ENCODE peak calls at places on chromosomes 4 and X, in six cellular contexts. X is heart right ventricle; H is IMR-90; I is stimulated activated CD4-positive, alpha-beta T cell treated with anti-CD3 and anti-CD28 coated beads, Interleukin-4, amount 100 ng/mL, for 48 hours; M is NCI-H510A treated with DMSO at 0.1 percent for 48 hours; D is fibroblast of lung. K is an unnamed sample.

GRCh38 chr4:13523591-13524503 is 20.5 kb downstream of the NKX3-2 start:
- DNase-seq in X (no peak), H (no peak), M (no peak), I (no peak), D (no peak), K (no peak)

GRCh38 chr4:39924014-39924413 is 53.7 kb downstream of the PDS5A start:
- DNase-seq in X (no peak), H (no peak), D (no peak), I (no peak), M (no peak), K (no peak)

GRCh38 chrX:41963348-41963747 is 40.0 kb upstream of the CASK start:
- DNase-seq in D (no peak), M (no peak), X (peak; percentile 21), H (no peak), I (no peak), K (no peak)

GRCh38 chrX:13506574-13506973 is 62.8 kb upstream of the EGFL6 start:
- DNase-seq in I (peak; percentile 33), M (no peak), X (peak; percentile 18), D (peak; percentile 37), H (peak; percentile 61), K (no peak)

GRCh38 chr4:101156619-101157310 is 190.6 kb downstream of the PPP3CA start:
- DNase-seq in I (no peak), M (no peak), H (peak; percentile 28), D (peak; percentile 34), X (no peak), K (no peak)

GRCh38 chr4:3723232-3723642 is 42.9 kb upstream of the ADRA2C start:
- DNase-seq in H (no peak), M (no peak), I (no peak), X (no peak), D (no peak), K (no peak)

GRCh38 chrX:45743081-45743533 is 542.4 kb upstream of the DIPK2B start:
- DNase-seq in H (peak; percentile 75), X (no peak), D (peak; percentile 65), M (no peak), I (no peak), K (no peak)

GRCh38 chr4:2927696-2928075 is 35.5 kb downstream of the NOP14 start:
- DNase-seq in I (no peak), M (no peak), X (no peak), D (no peak), H (no peak), K (no peak)

GRCh38 chrX:63128509-63128908 is 222.6 kb downstream of the SPIN4 start:
- DNase-seq in D (peak; percentile 1), I (no peak), H (peak; percentile 9), M (peak; percentile 0), X (no peak), K (no peak)

GRCh38 chrX:107420571-107420970 is 28.9 kb upstream of the FRMPD3 start:
- DNase-seq in H (no peak), X (no peak), D (no peak), I (no peak), M (no peak), K (no peak)

GRCh38 chr4:37998225-37998624 is 38.0 kb downstream of the PTTG2 start:
- DNase-seq in I (no peak), D (no peak), H (no peak), X (no peak), M (no peak), K (no peak)

K was measured in anterior cingulate cortex.